ENCODE peak calls at places on chromosome 6, in six cellular contexts. K, O, Y, N, D and T are unnamed samples.

GRCh38 chr6:26322645-26323482 is 42.1 kb upstream of the BTN3A2 start:
- DNase-seq in K (peak; percentile 97), O (no peak), Y (peak; percentile 80), N (peak; percentile 97), D (peak; percentile 72), T (peak; percentile 92)

GRCh38 chr6:47083586-47084047 is 41.5 kb upstream of the ADGRF1 start:
- DNase-seq in K (peak; percentile 87), O (peak; percentile 88), Y (peak; percentile 14), N (peak; percentile 99), D (peak; percentile 79), T (peak; percentile 51)

GRCh38 chr6:41634657-41635056 is 3.6 kb upstream of the MDFI start:
- DNase-seq in K (no peak), O (no peak), Y (no peak), N (no peak), D (no peak), T (no peak)

GRCh38 chr6:22766979-22767378 is 197.6 kb downstream of the HDGFL1 start:
- DNase-seq in K (peak; percentile 69), O (no peak), Y (no peak), N (no peak), D (no peak), T (no peak)

GRCh38 chr6:159595173-159595572 is 97.9 kb downstream of the SOD2 start:
- DNase-seq in K (peak; percentile 67), O (no peak), Y (no peak), N (peak; percentile 68), D (no peak), T (no peak)

GRCh38 chr6:37077459-37078296 is 72.2 kb downstream of the FGD2 start:
- DNase-seq in K (peak; percentile 85), O (peak; percentile 78), Y (no peak), N (peak; percentile 97), D (no peak), T (no peak)

GRCh38 chr6:31158863-31159855 is 770 bp downstream of the TCF19 start:
- DNase-seq in K (peak; percentile 36), O (no peak), Y (peak; percentile 41), N (peak; percentile 13), D (peak; percentile 5), T (no peak)

GRCh38 chr6:1326535-1327121 is 14.7 kb downstream of the FOXQ1 start:
- DNase-seq in K (no peak), O (no peak), Y (peak; percentile 26), N (peak; percentile 25), D (no peak), T (no peak)

GRCh38 chr6:49082611-49083010 is 380.4 kb downstream of the MMUT start:
- DNase-seq in K (peak; percentile 35), O (no peak), Y (no peak), N (no peak), D (no peak), T (no peak)

GRCh38 chr6:168709440-168709839 is 268.5 kb downstream of the SMOC2 start:
- DNase-seq in K (no peak), O (no peak), Y (no peak), N (no peak), D (no peak), T (no peak)

GRCh38 chr6:77535172-77535571 is 71.9 kb upstream of the HTR1B start:
- DNase-seq in K (no peak), O (no peak), Y (no peak), N (no peak), D (no peak), T (no peak)

GRCh38 chr6:167921831-167922230 is 75.6 kb upstream of the KIF25 start:
- DNase-seq in K (no peak), O (no peak), Y (no peak), N (no peak), D (no peak), T (no peak)